ENCODE peak calls at places on chromosomes 4 and X, in nine cellular contexts. B, G, S, K, I, P, Z, N and Q are unnamed samples.

GRCh38 chrX:107574711-107575110 is 53.6 kb upstream of the PRPS1 start:
- DNase-seq in N (no peak), Z (no peak), G (no peak), S (no peak), P (no peak), B (no peak), K (no peak), I (no peak), Q (no peak)

GRCh38 chrX:276588-277171 is 4.5 kb upstream of the PLCXD1 start:
- DNase-seq in P (no peak), K (peak; percentile 6), N (peak; percentile 18), B (no peak), S (no peak), G (peak; percentile 24), Z (no peak), I (no peak), Q (no peak)

GRCh38 chr4:151199496-151200190 is 77.3 kb upstream of the PRSS48 start:
- DNase-seq in G (no peak), N (no peak), I (no peak), K (no peak), B (no peak), S (no peak), P (no peak), Z (no peak), Q (no peak)

GRCh38 chr4:113674251-113674650 is 87.3 kb downstream of the CAMK2D start:
- DNase-seq in I (peak; percentile 20), N (no peak), S (no peak), K (no peak), G (no peak), P (no peak), B (no peak), Z (no peak), Q (no peak)

GRCh38 chr4:910366-911091 is 21.6 kb downstream of the GAK start:
- DNase-seq in I (no peak), K (no peak), P (no peak), N (no peak), B (peak; percentile 55), S (no peak), G (no peak), Z (no peak), Q (no peak)

GRCh38 chr4:129043523-129043922 is 49.8 kb downstream of the SCLT1 start:
- DNase-seq in N (no peak), G (no peak), I (peak; percentile 11), Z (no peak), K (peak; percentile 19), P (no peak), S (no peak), B (no peak), Q (no peak)

GRCh38 chr4:164571593-164572385 is 182.1 kb upstream of the SMIM31 start:
- DNase-seq in P (no peak), S (no peak), N (no peak), G (no peak), B (no peak), Z (no peak), K (peak; percentile 30), I (no peak), Q (peak; percentile 33)

GRCh38 chr4:54566608-54567007 is 91.1 kb upstream of the KIT start:
- DNase-seq in P (no peak), G (no peak), Z (no peak), S (no peak), B (no peak), N (no peak), I (no peak), K (no peak), Q (no peak)

GRCh38 chr4:65502151-65502691 is 168.1 kb downstream of the EPHA5 start:
- DNase-seq in N (no peak), K (no peak), B (no peak), G (no peak), Z (no peak), S (no peak), I (peak; percentile 14), P (peak; percentile 45), Q (peak; percentile 9)

GRCh38 chr4:53068755-53069154 is 206.6 kb downstream of the RASL11B start:
- DNase-seq in I (no peak), P (no peak), S (no peak), G (no peak), N (no peak), K (no peak), Z (no peak), B (no peak), Q (no peak)

GRCh38 chrX:107729558-107730297 is 45.9 kb downstream of the TSC22D3 start:
- DNase-seq in Z (no peak), K (no peak), G (no peak), I (no peak), B (no peak), P (no peak), N (no peak), S (no peak), Q (peak; percentile 4)

GRCh38 chr4:73707918-73708577 is 32.3 kb upstream of the CXCL8 start:
- DNase-seq in N (no peak), I (peak; percentile 78), K (peak; percentile 79), Z (no peak), B (no peak), P (peak; percentile 70), G (no peak), S (no peak), Q (peak; percentile 57)

GRCh38 chr4:150297861-150298474 is 219.7 kb downstream of the DCLK2 start:
- DNase-seq in S (no peak), G (peak; percentile 14), B (no peak), K (peak; percentile 62), I (peak; percentile 75), Z (peak; percentile 2), N (peak; percentile 15), P (peak; percentile 77), Q (no peak)

GRCh38 chr4:47719576-47719975 is 118.3 kb downstream of the CORIN start:
- DNase-seq in N (no peak), G (no peak), B (no peak), K (no peak), Z (no peak), P (no peak), S (no peak), I (no peak), Q (no peak)

GRCh38 chr4:169270156-169270809 is 473 bp downstream of the SH3RF1 start:
- DNase-seq in K (peak; percentile 35), I (peak; percentile 82), N (peak; percentile 38), B (no peak), Z (no peak), S (no peak), P (no peak), G (peak; percentile 17), Q (no peak)

GRCh38 chr4:6319530-6320150 is 50.0 kb downstream of the WFS1 start:
- DNase-seq in N (no peak), P (no peak), K (no peak), G (no peak), Z (no peak), I (no peak), S (no peak), B (no peak), Q (no peak)

GRCh38 chr4:89303177-89303576 is 4.4 kb downstream of the GPRIN3 start:
- DNase-seq in G (no peak), N (no peak), S (no peak), B (no peak), I (no peak), Z (peak; percentile 58), P (no peak), K (no peak), Q (no peak)

GRCh38 chrX:68842781-68843581 is 14.2 kb downstream of the EFNB1 start:
- DNase-seq in Z (no peak), B (no peak), P (no peak), K (no peak), S (no peak), I (peak; percentile 43), N (no peak), G (no peak), Q (no peak)

GRCh38 chr4:57763070-57763469 is 652.9 kb upstream of the IGFBP7 start:
- DNase-seq in I (no peak), S (no peak), B (no peak), K (peak; percentile 2), P (no peak), G (no peak), Z (no peak), N (no peak), Q (no peak)

GRCh38 chr4:137909910-137910309 is 332.2 kb downstream of the SLC7A11 start:
- DNase-seq in P (no peak), S (no peak), I (peak; percentile 14), K (no peak), N (no peak), B (no peak), G (no peak), Z (no peak), Q (no peak)

GRCh38 chr4:138110815-138111214 is 131.3 kb downstream of the SLC7A11 start:
- DNase-seq in N (no peak), P (no peak), Z (no peak), S (no peak), K (no peak), B (no peak), I (no peak), G (no peak), Q (no peak)

GRCh38 chrX:106935175-106935574 is 15.0 kb downstream of the CLDN2 start:
- DNase-seq in G (no peak), B (no peak), N (no peak), I (peak; percentile 35), S (no peak), Z (no peak), K (peak; percentile 87), P (no peak), Q (peak; percentile 76)

GRCh38 chr4:98659741-98660507 is 1.5 kb upstream of the TSPAN5 start:
- DNase-seq in S (no peak), P (no peak), I (peak; percentile 40), Z (no peak), N (no peak), G (no peak), B (no peak), K (peak; percentile 3), Q (peak; percentile 53)

GRCh38 chrX:13059676-13060499 is 15.5 kb upstream of the FAM9C start:
- DNase-seq in S (no peak), N (no peak), B (no peak), I (no peak), K (peak; percentile 9), G (no peak), P (no peak), Z (no peak), Q (no peak)

GRCh38 chr4:124321370-124321769 is 391.2 kb downstream of the ANKRD50 start:
- DNase-seq in N (no peak), B (no peak), S (no peak), I (peak; percentile 30), P (no peak), Z (no peak), G (no peak), K (no peak), Q (no peak)

GRCh38 chr4:176262243-176262642 is 6.8 kb downstream of the ASB5 start:
- DNase-seq in G (no peak), P (no peak), N (no peak), B (no peak), S (no peak), K (no peak), I (no peak), Z (no peak), Q (no peak)

GRCh38 chrX:97787849-97788248 is 904.1 kb downstream of the RPA4 start:
- DNase-seq in G (no peak), Z (no peak), B (no peak), P (no peak), I (peak; percentile 41), N (no peak), K (no peak), S (no peak), Q (no peak)

GRCh38 chrX:27575565-27575964 is 14.6 kb upstream of the DCAF8L2 start:
- DNase-seq in B (no peak), P (no peak), Z (no peak), K (no peak), G (no peak), N (no peak), S (no peak), I (no peak), Q (no peak)

GRCh38 chr4:105998210-105998609 is 102.9 kb downstream of the NPNT start:
- DNase-seq in K (peak; percentile 87), B (no peak), N (no peak), P (no peak), Z (no peak), S (no peak), G (no peak), I (no peak), Q (peak; percentile 69)

GRCh38 chr4:115325836-115326235 is 212.4 kb upstream of the NDST4 start:
- DNase-seq in B (no peak), P (no peak), Z (no peak), K (peak; percentile 47), N (no peak), G (no peak), S (no peak), I (no peak), Q (no peak)

GRCh38 chr4:2923678-2924173 is 39.5 kb downstream of the NOP14 start:
- DNase-seq in N (no peak), I (no peak), G (no peak), S (no peak), K (no peak), Z (no peak), B (no peak), P (no peak), Q (no peak)